ENCODE peak calls at places on chromosome 4, in nine cellular contexts. T, Z, R, J, I, N, C, G and B are unnamed samples. For H3K36me3, the result is how much of the 10 kb centered on the place peaks cover.

GRCh38 chr4:98630804-98631454 is 27.5 kb downstream of the TSPAN5 start:
- DNase-seq in T (no peak), Z (no peak), R (no peak), J (no peak), I (peak), N (no peak), C (no peak), G (no peak), B (no peak)

GRCh38 chr4:40918330-40918729 is 168.6 kb downstream of the NSUN7 start:
- DNase-seq in T (no peak), Z (no peak), R (no peak), J (peak), I (no peak), N (no peak), C (peak), G (peak), B (no peak)

GRCh38 chr4:108683479-108683878 is 33.1 kb downstream of the OSTC start:
- DNase-seq in T (no peak), Z (no peak), R (no peak), J (no peak), I (peak), N (peak), C (no peak), G (no peak), B (no peak)

GRCh38 chr4:188015025-188015778 is 19.6 kb downstream of the ZFP42 start:
- DNase-seq in T (no peak), Z (no peak), R (no peak), J (peak), I (no peak), N (no peak), C (no peak), G (no peak), B (no peak)

GRCh38 chr4:121711263-121712000 is 14.7 kb upstream of the ANXA5 start:
- DNase-seq in T (no peak), Z (peak), R (peak), J (peak), I (peak), N (peak), C (peak), G (peak), B (peak)

GRCh38 chr4:114813961-114814360 is 215.4 kb downstream of the UGT8 start:
- DNase-seq in T (no peak), Z (no peak), R (no peak), J (no peak), I (no peak), N (no peak), C (no peak), G (no peak), B (no peak)

GRCh38 chr4:152690706-152691651 is 11.2 kb upstream of the TMEM154 start:
- DNase-seq in T (no peak), Z (no peak), R (no peak), J (no peak), I (no peak), N (no peak), C (no peak), G (no peak), B (no peak)

GRCh38 chr4:89422441-89422950 is 114.9 kb upstream of the GPRIN3 start:
- DNase-seq in T (no peak), Z (no peak), R (no peak), J (no peak), I (no peak), N (no peak), C (no peak), G (no peak), B (no peak)

GRCh38 chr4:152659806-152660205 is 20.0 kb downstream of the TMEM154 start:
- DNase-seq in T (no peak), Z (no peak), R (no peak), J (no peak), I (no peak), N (no peak), C (no peak), G (no peak), B (no peak)

GRCh38 chr4:27357283-27357682 is 496.6 kb downstream of the STIM2 start:
- DNase-seq in T (no peak), Z (no peak), R (no peak), J (no peak), I (no peak), N (no peak), C (no peak), G (no peak), B (no peak)

GRCh38 chr4:133464311-133464710 is 315.2 kb downstream of the PCDH10 start:
- DNase-seq in T (no peak), Z (no peak), R (no peak), J (no peak), I (no peak), N (no peak), C (no peak), G (no peak), B (no peak)

GRCh38 chr4:176654565-176655216 is 138.0 kb downstream of the VEGFC start:
- DNase-seq in T (no peak), Z (no peak), R (no peak), J (no peak), I (no peak), N (no peak), C (no peak), G (no peak), B (no peak)

GRCh38 chr4:24033626-24034025 is 143.8 kb upstream of the PPARGC1A start:
- DNase-seq in T (no peak), Z (no peak), R (no peak), J (no peak), I (no peak), N (no peak), C (no peak), G (no peak), B (no peak)

GRCh38 chr4:163395055-163395454 is 51.4 kb downstream of the NPY5R start:
- DNase-seq in T (no peak), Z (no peak), R (no peak), J (no peak), I (no peak), N (no peak), C (no peak), G (no peak), B (no peak)

GRCh38 chr4:140102406-140102805 is 51.6 kb downstream of the MAML3 start:
- DNase-seq in T (no peak), Z (no peak), R (no peak), J (no peak), I (peak), N (no peak), C (no peak), G (no peak), B (no peak)

GRCh38 chr4:110510955-110511544 is 35.1 kb downstream of the ENPEP start:
- DNase-seq in T (no peak), Z (no peak), R (no peak), J (no peak), I (peak), N (peak), C (no peak), G (no peak), B (no peak)

DNA sequence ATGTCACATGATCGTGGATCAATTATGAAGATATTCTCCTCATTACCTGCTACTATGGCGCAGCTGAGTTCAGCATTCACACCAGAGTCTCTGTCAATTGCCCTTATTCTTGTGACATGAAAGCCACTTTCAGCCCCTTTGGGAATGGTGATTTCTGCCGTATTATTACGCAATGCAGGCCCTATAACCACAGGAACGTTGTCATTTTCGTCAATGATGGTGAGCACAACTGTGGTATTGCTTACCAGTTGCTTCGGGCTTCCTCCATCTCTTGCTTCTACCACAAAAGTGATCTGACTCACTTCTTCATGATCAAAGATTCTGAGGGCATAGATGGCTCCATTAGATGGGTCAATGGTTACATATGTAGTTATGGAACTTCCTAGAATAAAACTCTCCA is 2.1 kb downstream of the PCDH18 start:
- DNase-seq in T (no peak), Z (no peak), R (no peak), J (no peak), I (no peak), N (no peak), C (no peak), G (no peak), B (no peak)
- H3K36me3 ChIP-seq in T (under half), Z (under half), R (under half), J (under half), I (under half), N (under half), C (under half), G (under half), B (under half)

DNA sequence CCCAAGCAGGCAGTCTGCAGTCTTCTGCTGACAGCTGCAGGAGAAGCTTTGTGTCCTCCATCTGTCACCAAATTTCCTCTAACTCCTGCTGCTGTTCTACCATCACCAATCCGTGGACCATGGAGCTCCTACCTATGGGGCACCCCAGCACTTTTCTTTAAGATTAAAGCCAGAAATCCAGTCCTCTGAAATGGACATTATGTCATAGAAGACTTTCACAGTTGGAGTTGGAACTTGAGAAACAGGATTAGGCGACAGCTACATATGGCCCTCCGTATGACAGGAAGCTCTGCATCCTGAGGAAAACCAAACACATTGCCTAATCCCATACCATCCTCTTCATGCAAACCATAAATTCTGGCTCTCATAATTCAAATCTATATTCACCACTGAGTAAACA is 470.6 kb upstream of the GALNTL6 start:
- DNase-seq in T (no peak), Z (no peak), R (no peak), J (no peak), I (no peak), N (no peak), C (no peak), G (no peak), B (no peak)
- TF ChIP-seq POLR2AphosphoS5 in T (no peak), Z (no peak), R (no peak), J (no peak), I (no peak), N (no peak), C (no peak), G (no peak), B (no peak)

DNA sequence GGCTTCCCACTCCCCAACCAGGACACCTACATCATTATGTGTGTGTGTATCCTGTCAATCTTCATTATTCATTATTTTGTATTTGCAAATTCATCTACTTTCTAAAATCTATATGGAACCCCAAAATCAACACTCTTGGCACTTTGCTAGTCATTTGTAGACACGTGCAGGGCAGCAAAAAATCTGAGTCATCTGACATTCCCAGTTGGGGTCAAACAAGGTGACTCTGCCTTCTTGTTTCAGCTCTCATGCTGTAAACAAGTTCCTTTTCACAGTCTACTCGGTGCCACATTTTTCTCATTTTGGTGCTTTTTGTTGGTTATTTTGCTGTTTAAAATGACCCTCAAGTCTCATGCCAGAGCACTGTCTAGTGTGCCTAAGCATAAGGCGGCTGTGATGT is 5.9 kb downstream of the MRFAP1L1 start:
- DNase-seq in T (no peak), Z (no peak), R (no peak), J (no peak), I (no peak), N (peak), C (no peak), G (no peak), B (no peak)
- H3K36me3 ChIP-seq in T (under half), Z (under half), R (under half), J (under half), I (half or more), N (under half), C (under half), G (under half), B (half or more)

GRCh38 chr4:53089940-53090729 is 228.0 kb downstream of the RASL11B start:
- DNase-seq in T (no peak), Z (no peak), R (no peak), J (no peak), I (no peak), N (no peak), C (no peak), G (no peak), B (no peak)
- TF ChIP-seq POLR2AphosphoS5 in T (no peak), Z (no peak), R (no peak), J (no peak), I (no peak), N (no peak), C (no peak), G (no peak), B (no peak)

DNA sequence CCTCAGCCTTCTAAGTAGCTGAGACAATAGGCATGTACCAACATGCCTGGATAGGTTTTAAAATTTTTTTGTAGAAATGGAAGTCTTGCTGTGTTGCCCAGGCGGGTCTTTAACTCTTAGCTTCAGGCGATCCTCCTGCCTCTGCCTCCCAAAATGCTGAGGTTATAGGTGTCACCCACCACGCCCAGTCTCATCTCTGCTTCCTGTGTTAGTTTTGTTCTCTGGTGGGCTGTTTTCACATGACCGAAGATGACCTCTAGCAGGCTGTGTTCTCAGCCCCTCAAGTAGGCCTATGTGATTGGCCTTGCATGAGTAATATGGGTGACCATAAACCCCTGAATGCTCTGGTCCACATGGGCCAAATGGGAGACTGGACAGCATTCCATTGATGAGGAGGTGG is 56.8 kb upstream of the MSANTD1 start:
- DNase-seq in T (no peak), Z (no peak), R (no peak), J (no peak), I (no peak), N (no peak), C (no peak), G (no peak), B (no peak)
- H3K36me3 ChIP-seq in T (under half), Z (half or more), R (under half), J (under half), I (under half), N (half or more), C (under half), G (under half), B (half or more)